ENCODE peak calls at places on chromosomes 11 and 22, in six cellular contexts. One of them, this sample, is unnamed.

GRCh38 chr11:130179396-130180306 is 20.1 kb downstream of the ST14 start:
- DNase-seq in BJ: no peak
- DNase-seq in CD8-positive, alpha-beta memory T cell: no peak
- DNase-seq in sigmoid colon: no peak
- DNase-seq in colonic mucosa: peak; percentile 70
- DNase-seq in fibroblast of lung: no peak
- DNase-seq in this sample: peak; percentile 82

GRCh38 chr11:111582881-111583280 is 19.4 kb upstream of the SIK2 start:
- DNase-seq in BJ: no peak
- DNase-seq in CD8-positive, alpha-beta memory T cell: no peak
- DNase-seq in sigmoid colon: no peak
- DNase-seq in colonic mucosa: no peak
- DNase-seq in fibroblast of lung: no peak
- DNase-seq in this sample: no peak

GRCh38 chr11:9601876-9602199 is 28.4 kb downstream of the WEE1 start:
- DNase-seq in BJ: no peak
- DNase-seq in CD8-positive, alpha-beta memory T cell: no peak
- DNase-seq in sigmoid colon: no peak
- DNase-seq in colonic mucosa: no peak
- DNase-seq in fibroblast of lung: no peak
- DNase-seq in this sample: no peak

GRCh38 chr11:62770778-62771143 is 435 bp upstream of the TAF6L start:
- DNase-seq in BJ: no peak
- DNase-seq in CD8-positive, alpha-beta memory T cell: no peak
- DNase-seq in sigmoid colon: peak; percentile 74
- DNase-seq in colonic mucosa: peak; percentile 44
- DNase-seq in fibroblast of lung: no peak
- DNase-seq in this sample: no peak

GRCh38 chr11:123543796-123544195 is 110.6 kb downstream of the SCN3B start:
- DNase-seq in BJ: peak; percentile 89
- DNase-seq in CD8-positive, alpha-beta memory T cell: no peak
- DNase-seq in sigmoid colon: no peak
- DNase-seq in colonic mucosa: no peak
- DNase-seq in fibroblast of lung: peak; percentile 77
- DNase-seq in this sample: no peak

GRCh38 chr11:88332851-88333250 is 4.7 kb downstream of the CTSC start:
- DNase-seq in BJ: no peak
- DNase-seq in CD8-positive, alpha-beta memory T cell: no peak
- DNase-seq in sigmoid colon: no peak
- DNase-seq in colonic mucosa: no peak
- DNase-seq in fibroblast of lung: peak; percentile 41
- DNase-seq in this sample: no peak

GRCh38 chr11:71428861-71429435 is 19.2 kb downstream of the DHCR7 start:
- DNase-seq in BJ: no peak
- DNase-seq in CD8-positive, alpha-beta memory T cell: no peak
- DNase-seq in sigmoid colon: no peak
- DNase-seq in colonic mucosa: no peak
- DNase-seq in fibroblast of lung: no peak
- DNase-seq in this sample: no peak

GRCh38 chr11:73530109-73530508 is 67.8 kb downstream of the FAM168A start:
- DNase-seq in BJ: no peak
- DNase-seq in CD8-positive, alpha-beta memory T cell: no peak
- DNase-seq in sigmoid colon: no peak
- DNase-seq in colonic mucosa: peak; percentile 34
- DNase-seq in fibroblast of lung: no peak
- DNase-seq in this sample: peak; percentile 72

GRCh38 chr22:30234786-30235470 is 11.6 kb downstream of the LIF start:
- DNase-seq in BJ: peak; percentile 63
- DNase-seq in CD8-positive, alpha-beta memory T cell: no peak
- DNase-seq in sigmoid colon: no peak
- DNase-seq in colonic mucosa: no peak
- DNase-seq in fibroblast of lung: peak; percentile 97
- DNase-seq in this sample: no peak

GRCh38 chr11:41660585-41660984 is 201.1 kb upstream of the LRRC4C start:
- DNase-seq in BJ: no peak
- DNase-seq in CD8-positive, alpha-beta memory T cell: no peak
- DNase-seq in sigmoid colon: no peak
- DNase-seq in colonic mucosa: no peak
- DNase-seq in fibroblast of lung: no peak
- DNase-seq in this sample: no peak

GRCh38 chr22:47474895-47475294 is 712.4 kb downstream of the TBC1D22A start:
- DNase-seq in BJ: no peak
- DNase-seq in CD8-positive, alpha-beta memory T cell: no peak
- DNase-seq in sigmoid colon: no peak
- DNase-seq in colonic mucosa: no peak
- DNase-seq in fibroblast of lung: no peak
- DNase-seq in this sample: no peak

GRCh38 chr11:32310218-32310601 is 125.1 kb downstream of the WT1 start:
- DNase-seq in BJ: no peak
- DNase-seq in CD8-positive, alpha-beta memory T cell: no peak
- DNase-seq in sigmoid colon: no peak
- DNase-seq in colonic mucosa: no peak
- DNase-seq in fibroblast of lung: peak; percentile 11
- DNase-seq in this sample: no peak

GRCh38 chr11:2709429-2709828 is 9.6 kb upstream of the KCNQ1OT1 start:
- DNase-seq in BJ: no peak
- DNase-seq in CD8-positive, alpha-beta memory T cell: no peak
- DNase-seq in sigmoid colon: peak; percentile 80
- DNase-seq in colonic mucosa: no peak
- DNase-seq in fibroblast of lung: no peak
- DNase-seq in this sample: no peak

GRCh38 chr22:17629646-17630045 is 1.1 kb upstream of the ATP6V1E1 start:
- DNase-seq in BJ: no peak
- DNase-seq in CD8-positive, alpha-beta memory T cell: no peak
- DNase-seq in sigmoid colon: no peak
- DNase-seq in colonic mucosa: no peak
- DNase-seq in fibroblast of lung: no peak
- DNase-seq in this sample: no peak
- H3K4me3 ChIP-seq in BJ: no peak overlapping the region
- H3K4me3 ChIP-seq in CD8-positive, alpha-beta memory T cell: no peak overlapping the region
- H3K4me3 ChIP-seq in sigmoid colon: no peak overlapping the region
- H3K4me3 ChIP-seq in colonic mucosa: no peak overlapping the region
- H3K4me3 ChIP-seq in fibroblast of lung: peak overlapping the region; percentile 88
- H3K4me3 ChIP-seq in this sample: no peak overlapping the region

GRCh38 chr22:23392420-23393121 is 187.5 kb downstream of the IGLL1 start:
- DNase-seq in BJ: no peak
- DNase-seq in CD8-positive, alpha-beta memory T cell: no peak
- DNase-seq in sigmoid colon: peak; percentile 51
- DNase-seq in colonic mucosa: no peak
- DNase-seq in fibroblast of lung: no peak
- DNase-seq in this sample: no peak
- H3K36me3 ChIP-seq in BJ: no peaks in the 10 kb centered on the region
- H3K36me3 ChIP-seq in CD8-positive, alpha-beta memory T cell: no peaks in the 10 kb centered on the region
- H3K36me3 ChIP-seq in sigmoid colon: no peaks in the 10 kb centered on the region
- H3K36me3 ChIP-seq in colonic mucosa: no peaks in the 10 kb centered on the region
- H3K36me3 ChIP-seq in fibroblast of lung: no peaks in the 10 kb centered on the region
- H3K36me3 ChIP-seq in this sample: no peaks in the 10 kb centered on the region

GRCh38 chr22:46175631-46176030 is 25.3 kb downstream of the PPARA start:
- DNase-seq in BJ: peak; percentile 65
- DNase-seq in CD8-positive, alpha-beta memory T cell: no peak
- DNase-seq in sigmoid colon: no peak
- DNase-seq in colonic mucosa: no peak
- DNase-seq in fibroblast of lung: peak; percentile 32
- DNase-seq in this sample: no peak

GRCh38 chr22:46179748-46180147 is 29.4 kb downstream of the PPARA start:
- DNase-seq in BJ: no peak
- DNase-seq in CD8-positive, alpha-beta memory T cell: no peak
- DNase-seq in sigmoid colon: no peak
- DNase-seq in colonic mucosa: no peak
- DNase-seq in fibroblast of lung: no peak
- DNase-seq in this sample: no peak

GRCh38 chr22:46178755-46179505 is 28.6 kb downstream of the PPARA start:
- DNase-seq in BJ: no peak
- DNase-seq in CD8-positive, alpha-beta memory T cell: no peak
- DNase-seq in sigmoid colon: no peak
- DNase-seq in colonic mucosa: no peak
- DNase-seq in fibroblast of lung: no peak
- DNase-seq in this sample: no peak

GRCh38 chr22:46173152-46173551 is 22.8 kb downstream of the PPARA start:
- DNase-seq in BJ: no peak
- DNase-seq in CD8-positive, alpha-beta memory T cell: no peak
- DNase-seq in sigmoid colon: no peak
- DNase-seq in colonic mucosa: no peak
- DNase-seq in fibroblast of lung: no peak
- DNase-seq in this sample: no peak

GRCh38 chr22:46176508-46177003 is 26.2 kb downstream of the PPARA start:
- DNase-seq in BJ: no peak
- DNase-seq in CD8-positive, alpha-beta memory T cell: no peak
- DNase-seq in sigmoid colon: no peak
- DNase-seq in colonic mucosa: no peak
- DNase-seq in fibroblast of lung: no peak
- DNase-seq in this sample: no peak
- H3K4me3 ChIP-seq in BJ: no peak overlapping the region
- H3K4me3 ChIP-seq in CD8-positive, alpha-beta memory T cell: no peak overlapping the region
- H3K4me3 ChIP-seq in sigmoid colon: no peak overlapping the region
- H3K4me3 ChIP-seq in colonic mucosa: no peak overlapping the region
- H3K4me3 ChIP-seq in fibroblast of lung: no peak overlapping the region
- H3K4me3 ChIP-seq in this sample: no peak overlapping the region

GRCh38 chr11:36454551-36454950 is 55.5 kb downstream of the TRAF6 start:
- DNase-seq in BJ: no peak
- DNase-seq in CD8-positive, alpha-beta memory T cell: no peak
- DNase-seq in sigmoid colon: no peak
- DNase-seq in colonic mucosa: no peak
- DNase-seq in fibroblast of lung: no peak
- DNase-seq in this sample: no peak
- H3K36me3 ChIP-seq in BJ: peaks cover 6% of the 10 kb centered on the region
- H3K36me3 ChIP-seq in CD8-positive, alpha-beta memory T cell: peaks cover 6% of the 10 kb centered on the region
- H3K36me3 ChIP-seq in sigmoid colon: no peaks in the 10 kb centered on the region
- H3K36me3 ChIP-seq in colonic mucosa: no peaks in the 10 kb centered on the region
- H3K36me3 ChIP-seq in fibroblast of lung: no peaks in the 10 kb centered on the region
- H3K36me3 ChIP-seq in this sample: no peaks in the 10 kb centered on the region

This sample was measured in small intestine.